ENCODE peak calls at places on chromosomes 13 and 19, in seven cellular contexts. D, Y, H, A, M, T and Q are unnamed samples.

GRCh38 chr19:30068528-30069395 is 126.7 kb downstream of the URI1 start:
- DNase-seq in H (no peak), Y (no peak), T (peak; percentile 5), A (no peak), D (no peak), M (peak; percentile 24), Q (no peak)

GRCh38 chr13:26584713-26585112 is 27.2 kb downstream of the WASF3 start:
- DNase-seq in D (no peak), T (no peak), A (no peak), H (no peak), M (no peak), Y (peak; percentile 78), Q (no peak)

GRCh38 chr13:68584776-68585175 is 1354.6 kb upstream of the PCDH9 start:
- DNase-seq in Y (no peak), D (no peak), H (no peak), A (no peak), M (no peak), T (no peak), Q (no peak)

GRCh38 chr13:106989866-106990265 is 421.9 kb upstream of the ARGLU1 start:
- DNase-seq in A (no peak), T (no peak), Y (no peak), D (no peak), M (no peak), H (no peak), Q (no peak)

GRCh38 chr13:67150608-67151007 is 79.5 kb downstream of the PCDH9 start:
- DNase-seq in M (no peak), A (no peak), Y (no peak), H (no peak), T (no peak), D (no peak), Q (peak; percentile 27)

GRCh38 chr13:25453966-25454365 is 82.2 kb downstream of the ATP8A2 start:
- DNase-seq in D (no peak), Y (no peak), T (no peak), A (no peak), H (no peak), M (no peak), Q (peak; percentile 19)

GRCh38 chr19:46115396-46116109 is 8.9 kb downstream of the IGFL3 start:
- DNase-seq in T (peak; percentile 22), Y (no peak), M (no peak), A (peak; percentile 93), H (no peak), D (no peak), Q (peak; percentile 94)

GRCh38 chr13:111597041-111598017 is 276.9 kb downstream of the TEX29 start:
- DNase-seq in H (peak; percentile 62), A (no peak), T (peak; percentile 72), Y (no peak), D (no peak), M (peak; percentile 27), Q (no peak)

GRCh38 chr13:57627663-57628062 is 3.9 kb upstream of the PCDH17 start:
- DNase-seq in D (no peak), H (peak; percentile 31), M (no peak), Y (no peak), T (peak; percentile 32), A (peak; percentile 39), Q (peak; percentile 39)

GRCh38 chr19:44875666-44876418 is 15.2 kb upstream of the TOMM40 start:
- DNase-seq in T (peak; percentile 15), M (no peak), D (no peak), H (no peak), A (peak; percentile 60), Y (no peak), Q (peak; percentile 81)

GRCh38 chr19:18286973-18287635 is 5.7 kb upstream of the JUND start:
- DNase-seq in A (no peak), H (no peak), M (no peak), T (no peak), Y (no peak), D (no peak), Q (no peak)

GRCh38 chr13:94030415-94031119 is 448.9 kb downstream of the DCT start:
- DNase-seq in Y (no peak), H (peak; percentile 18), M (no peak), T (no peak), A (no peak), D (no peak), Q (no peak)

GRCh38 chr19:56966225-56966696 is 125.7 kb upstream of the PEG3 start:
- DNase-seq in T (no peak), A (no peak), H (no peak), D (no peak), M (no peak), Y (no peak), Q (no peak)

GRCh38 chr19:38079926-38080380 is 144.1 kb downstream of the DPF1 start:
- DNase-seq in A (peak; percentile 73), D (no peak), H (peak; percentile 95), Y (peak; percentile 83), T (peak; percentile 59), M (no peak), Q (peak; percentile 67)

GRCh38 chr19:56091066-56091490 is 30.0 kb downstream of the ZNF787 start:
- DNase-seq in M (no peak), D (peak; percentile 12), T (no peak), Y (no peak), H (no peak), A (peak; percentile 90), Q (peak; percentile 86)

GRCh38 chr13:113404723-113405471 is 41.0 kb upstream of the GRTP1 start:
- DNase-seq in A (no peak), Y (no peak), T (peak; percentile 63), H (peak; percentile 23), M (peak; percentile 43), D (no peak), Q (no peak)

GRCh38 chr19:1626417-1627010 is 21.3 kb upstream of the UQCR11 start:
- DNase-seq in T (no peak), M (no peak), Y (no peak), A (no peak), H (no peak), D (no peak), Q (no peak)

GRCh38 chr19:10826236-10826635 is 9.8 kb downstream of the TMED1 start:
- DNase-seq in Y (no peak), T (peak; percentile 21), A (no peak), M (no peak), D (no peak), H (no peak), Q (no peak)

GRCh38 chr13:21831654-21832324 is 160.9 kb downstream of the FGF9 start:
- DNase-seq in H (no peak), D (no peak), Y (no peak), M (no peak), A (no peak), T (no peak), Q (no peak)

GRCh38 chr13:31245974-31246373 is 46.2 kb downstream of the B3GLCT start:
- DNase-seq in A (no peak), T (no peak), M (no peak), D (no peak), Y (no peak), H (no peak), Q (no peak)

GRCh38 chr19:50486823-50487515 is 10.3 kb upstream of the GARIN5A start:
- DNase-seq in M (no peak), T (peak; percentile 87), D (no peak), H (no peak), Y (no peak), A (peak; percentile 5), Q (peak; percentile 18)

GRCh38 chr13:75038315-75038881 is 443.6 kb downstream of the TBC1D4 start:
- DNase-seq in A (no peak), T (no peak), H (peak; percentile 47), M (no peak), D (no peak), Y (no peak), Q (no peak)

GRCh38 chr13:72151241-72151640 is 284.2 kb upstream of the DACH1 start:
- DNase-seq in Y (peak; percentile 76), D (no peak), T (no peak), A (peak; percentile 68), M (no peak), H (no peak), Q (peak; percentile 80)

GRCh38 chr13:48235100-48235813 is 2.3 kb downstream of the ITM2B start:
- DNase-seq in H (peak; percentile 30), A (peak; percentile 54), M (peak; percentile 55), T (peak; percentile 21), Y (no peak), D (no peak), Q (peak; percentile 66)